ENCODE peak calls at places on chromosomes 12 and 14, in five cellular contexts. Z is GM23248, W is left lung, F is left ventricle myocardium inferior, L is PC-9. A is an unnamed sample. For H3K9me3, the result is how much of the 10 kb centered on the place peaks cover.

GRCh38 chr12:132236930-132237771 is 92.2 kb downstream of the GALNT9 start:
- DNase-seq in Z (no peak), W (no peak), F (no peak), L (no peak), A (no peak)

GRCh38 chr14:50092006-50092555 is 24.3 kb downstream of the VCPKMT start:
- DNase-seq in Z (no peak), W (no peak), F (no peak), L (no peak), A (no peak)

GRCh38 chr14:95183532-95184412 is 26.4 kb upstream of the DICER1 start:
- DNase-seq in Z (no peak), W (no peak), F (no peak), L (no peak), A (no peak)

GRCh38 chr12:67515679-67516363 is 132.7 kb upstream of the DYRK2 start:
- DNase-seq in Z (no peak), W (no peak), F (no peak), L (peak), A (peak)

GRCh38 chr12:66055837-66056319 is 74.7 kb downstream of the LLPH start:
- DNase-seq in Z (no peak), W (no peak), F (no peak), L (no peak), A (no peak)

GRCh38 chr14:99733551-99734405 is 49.7 kb downstream of the CYP46A1 start:
- DNase-seq in Z (no peak), W (peak), F (peak), L (no peak), A (peak)

GRCh38 chr14:78835909-78836308 is 665.7 kb downstream of the NRXN3 start:
- DNase-seq in Z (no peak), W (no peak), F (no peak), L (no peak), A (no peak)

GRCh38 chr12:116802018-116802417 is 63.9 kb downstream of the RNFT2 start:
- DNase-seq in Z (no peak), W (no peak), F (no peak), L (no peak), A (no peak)

GRCh38 chr12:122036153-122036552 is 14.5 kb downstream of the BCL7A start:
- DNase-seq in Z (no peak), W (no peak), F (no peak), L (no peak), A (no peak)

GRCh38 chr12:12999276-12999958 is 648 bp downstream of the HEBP1 start:
- DNase-seq in Z (peak), W (no peak), F (no peak), L (no peak), A (peak)

GRCh38 chr14:89534896-89535615 is 118.0 kb upstream of the FOXN3 start:
- DNase-seq in Z (peak), W (no peak), F (no peak), L (no peak), A (no peak)

GRCh38 chr14:54691525-54692260 is 124.8 kb downstream of the SAMD4A start:
- DNase-seq in Z (peak), W (peak), F (peak), L (peak), A (peak)

GRCh38 chr12:122523846-122524718 is 2.7 kb downstream of the RSRC2 start:
- DNase-seq in Z (peak), W (no peak), F (no peak), L (no peak), A (no peak)

GRCh38 chr14:35669782-35670181 is 135.8 kb downstream of the INSM2 start:
- DNase-seq in Z (peak), W (no peak), F (no peak), L (peak), A (no peak)

GRCh38 chr14:106209745-106210144 is 683.4 kb downstream of the TMEM121 start:
- DNase-seq in Z (no peak), W (no peak), F (no peak), L (no peak), A (no peak)

GRCh38 chr14:106207316-106207715 is 680.9 kb downstream of the TMEM121 start:
- DNase-seq in Z (no peak), W (no peak), F (no peak), L (no peak), A (no peak)

GRCh38 chr14:106208794-106209193 is 682.4 kb downstream of the TMEM121 start:
- DNase-seq in Z (no peak), W (no peak), F (no peak), L (no peak), A (no peak)

GRCh38 chr14:106211489-106211888 is 685.1 kb downstream of the TMEM121 start:
- DNase-seq in Z (no peak), W (no peak), F (no peak), L (no peak), A (no peak)

DNA sequence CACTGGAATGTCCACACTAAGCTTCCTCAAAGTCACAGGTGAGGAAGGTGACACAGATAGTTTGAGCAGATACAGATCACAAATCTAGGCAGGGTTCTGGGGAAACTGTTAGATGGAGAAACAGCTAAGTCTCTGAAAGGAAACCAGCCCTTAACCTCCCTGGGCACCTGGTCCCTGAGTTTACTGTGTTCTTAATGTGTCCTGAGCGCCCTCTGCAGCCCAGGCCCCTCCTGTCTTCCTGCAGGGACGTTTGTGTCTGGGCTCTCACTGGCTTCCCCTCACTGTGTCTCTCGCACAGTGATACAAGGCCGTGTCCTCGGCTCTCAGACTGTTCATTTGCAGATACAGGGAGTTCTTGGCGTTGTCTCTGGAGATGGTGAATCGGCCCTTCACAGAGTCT is 684.3 kb downstream of the TMEM121 start:
- DNase-seq in Z (no peak), W (no peak), F (no peak), L (peak), A (no peak)
- H3K9me3 ChIP-seq in Z (under half), W (under half), F (under half), L (under half), A (under half)

GRCh38 chr12:52906049-52906645 is 1.3 kb upstream of the KRT8 start:
- DNase-seq in Z (no peak), W (no peak), F (no peak), L (peak), A (no peak)

GRCh38 chr12:52903855-52904508 is 894 bp downstream of the KRT8 start:
- DNase-seq in Z (peak), W (peak), F (peak), L (peak), A (peak)

GRCh38 chr12:52900896-52901714 is 3.8 kb downstream of the KRT8 start:
- DNase-seq in Z (no peak), W (no peak), F (no peak), L (no peak), A (no peak)

GRCh38 chr12:52901715-52902541 is 2.9 kb downstream of the KRT8 start:
- DNase-seq in Z (no peak), W (no peak), F (no peak), L (no peak), A (no peak)

DNA sequence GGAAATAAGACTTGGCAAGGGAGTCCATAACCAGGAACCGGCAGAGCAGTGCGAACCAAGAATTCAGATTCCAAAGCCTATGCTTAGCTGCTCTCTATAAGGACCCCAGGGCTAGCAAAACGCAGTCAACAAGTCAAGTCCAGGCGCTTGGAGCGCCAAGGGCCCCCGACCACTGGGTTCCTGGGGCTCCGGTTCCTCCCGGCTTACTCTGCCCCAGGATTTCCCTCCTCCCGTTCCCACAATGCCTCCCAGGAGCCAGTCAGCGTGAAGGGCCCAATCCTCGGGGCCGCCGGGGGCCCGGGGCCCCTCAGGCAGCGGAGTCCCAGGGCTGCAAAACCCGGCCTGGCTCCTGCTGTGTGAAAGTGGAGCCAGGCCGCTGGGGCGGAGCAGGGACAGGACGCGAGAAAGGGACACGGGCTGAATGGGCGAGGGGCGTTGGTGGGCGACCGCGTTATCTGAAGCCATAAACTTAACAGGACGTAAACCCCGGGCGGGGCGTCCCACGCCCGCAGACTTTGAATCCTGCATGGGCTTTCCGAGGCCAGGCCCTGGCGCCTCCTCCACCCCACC is 1.5 kb downstream of the KRT8 start:
- DNase-seq in Z (peak), W (peak), F (peak), L (no peak), A (peak)
- H3K4me3 ChIP-seq in Z (peak), W (peak), F (peak), L (peak), A (peak)

DNA sequence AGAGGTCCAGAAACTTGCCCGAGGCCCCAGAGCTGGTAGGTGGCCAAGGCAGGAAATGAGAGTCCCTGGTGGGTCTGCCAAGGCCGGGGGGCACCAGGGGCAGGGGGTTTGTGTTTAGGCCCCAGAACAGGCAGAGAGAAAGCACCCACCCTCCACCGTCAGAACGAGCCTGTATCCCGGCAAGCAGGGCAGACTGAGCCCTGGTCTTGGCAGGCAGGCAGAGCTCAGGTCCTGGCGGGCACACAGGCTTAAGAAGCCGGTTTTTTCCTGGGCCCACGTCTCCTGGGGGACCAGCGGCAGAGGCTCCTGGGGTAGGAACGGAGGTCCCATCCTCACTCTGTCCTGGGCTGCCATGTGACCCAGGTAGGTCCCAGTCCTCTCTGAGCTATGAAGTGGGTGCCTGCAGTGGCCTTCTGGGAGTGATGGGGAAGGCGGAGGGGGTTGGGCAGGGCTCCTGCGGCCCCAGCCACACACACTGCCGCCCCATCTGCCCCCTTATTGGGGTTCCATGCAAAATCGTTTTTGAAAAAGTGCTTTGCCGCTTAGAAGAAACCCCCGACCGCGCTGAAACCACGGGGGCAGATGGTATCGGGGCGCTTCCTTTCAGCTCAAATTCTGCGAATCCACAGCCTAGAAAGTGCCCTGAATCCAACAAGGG is 24.2 kb downstream of the SH2B3 start:
- DNase-seq in Z (no peak), W (no peak), F (no peak), L (no peak), A (no peak)
- H3K27ac ChIP-seq in Z (no peak), W (peak), F (peak), L (no peak), A (no peak)

DNA sequence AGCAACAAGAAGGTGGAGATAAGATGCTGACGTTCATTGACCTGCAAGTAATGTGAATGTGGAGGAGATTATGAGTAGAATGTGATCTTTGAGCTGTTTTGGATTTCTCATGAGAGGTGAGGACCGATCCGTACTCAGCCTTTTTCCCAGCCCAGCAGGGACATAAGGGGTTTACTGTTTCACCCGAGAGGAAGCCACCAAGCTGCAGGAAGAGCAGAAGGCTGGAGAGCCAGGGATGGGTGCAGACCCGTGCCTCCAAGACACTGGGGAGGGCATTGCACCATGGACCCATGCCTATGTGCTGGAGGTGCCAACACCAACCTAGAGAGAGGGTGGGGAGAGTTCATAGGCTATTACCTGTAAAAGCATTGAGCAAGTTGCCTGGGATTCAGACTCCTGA is 206.0 kb upstream of the DIO3 start:
- DNase-seq in Z (no peak), W (peak), F (no peak), L (no peak), A (no peak)
- H3K9me3 ChIP-seq in Z (under half), W (under half), F (under half), L (under half), A (under half)

GRCh38 chr12:53997324-53998173 is 2.4 kb upstream of the HOXC9 start:
- DNase-seq in Z (no peak), W (no peak), F (no peak), L (no peak), A (no peak)
- H3K4me3 ChIP-seq in Z (no peak), W (no peak), F (no peak), L (no peak), A (no peak)

GRCh38 chr14:23529016-23529740 is 22.4 kb downstream of the ZFHX2 start:
- DNase-seq in Z (no peak), W (no peak), F (no peak), L (no peak), A (no peak)

GRCh38 chr14:23531391-23531790 is 20.2 kb downstream of the ZFHX2 start:
- DNase-seq in Z (no peak), W (no peak), F (no peak), L (no peak), A (no peak)

GRCh38 chr14:23525611-23526010 is 26.0 kb downstream of the ZFHX2 start:
- DNase-seq in Z (no peak), W (no peak), F (no peak), L (no peak), A (no peak)

GRCh38 chr14:23530360-23531055 is 21.1 kb downstream of the ZFHX2 start:
- DNase-seq in Z (no peak), W (no peak), F (no peak), L (no peak), A (no peak)

DNA sequence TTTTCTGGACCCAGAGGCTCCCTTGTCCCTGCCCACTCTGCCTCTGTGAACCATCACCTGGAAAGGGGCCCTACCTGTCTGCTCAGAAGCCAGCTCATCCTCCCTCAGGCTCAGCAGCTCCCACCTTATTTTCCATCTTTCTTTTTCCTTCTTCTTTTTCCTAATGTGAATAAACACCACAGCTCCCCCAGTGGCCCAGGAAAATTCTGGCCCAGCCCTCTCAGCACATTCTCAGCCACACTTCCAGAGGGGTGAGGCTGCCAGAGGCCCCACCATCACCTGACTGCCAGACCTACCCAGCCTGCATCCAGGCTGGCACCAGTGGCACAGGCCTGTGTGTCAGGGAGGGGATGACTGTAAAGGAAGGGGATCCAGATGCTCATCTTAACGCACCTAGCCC is 23.0 kb downstream of the ZFHX2 start:
- DNase-seq in Z (peak), W (no peak), F (no peak), L (no peak), A (no peak)
- H3K27ac ChIP-seq in Z (no peak), W (no peak), F (no peak), L (no peak), A (no peak)